ENCODE peak calls at places on chromosomes 6 and 20, in four cellular contexts. L is SK-N-SH, S is HepG2, X is GM12878. D is an unnamed sample.

GRCh38 chr20:45036044-45036755 is 64.7 kb downstream of the KCNS1 start:
- DNase-seq in L (no peak), S (peak; percentile 23), X (no peak), D (no peak)

GRCh38 chr6:76792394-76792793 is 670.9 kb downstream of the HTR1B start:
- DNase-seq in L (no peak), S (no peak), X (no peak), D (no peak)

GRCh38 chr20:20594171-20594530 is 118.3 kb downstream of the RALGAPA2 start:
- DNase-seq in L (peak; percentile 15), S (peak; percentile 39), X (no peak), D (peak; percentile 27)

GRCh38 chr6:28811873-28812272 is 111.9 kb downstream of the TRIM27 start:
- DNase-seq in L (no peak), S (peak; percentile 41), X (no peak), D (no peak)

GRCh38 chr20:33811763-33812672 is 870 bp downstream of the CHMP4B start:
- DNase-seq in L (peak; percentile 48), S (peak; percentile 66), X (no peak), D (peak; percentile 77)

GRCh38 chr20:35264755-35265154 is 13.2 kb downstream of the MMP24OS start:
- DNase-seq in L (no peak), S (peak; percentile 74), X (no peak), D (peak; percentile 61)

GRCh38 chr20:62696999-62697398 is 11.6 kb upstream of the NTSR1 start:
- DNase-seq in L (no peak), S (no peak), X (no peak), D (no peak)

GRCh38 chr6:22784611-22785010 is 215.2 kb downstream of the HDGFL1 start:
- DNase-seq in L (no peak), S (no peak), X (no peak), D (no peak)

GRCh38 chr20:31760457-31761240 is 21.6 kb downstream of the TPX2 start:
- DNase-seq in L (no peak), S (no peak), X (no peak), D (no peak)

GRCh38 chr6:88556663-88557062 is 390.5 kb upstream of the CNR1 start:
- DNase-seq in L (no peak), S (no peak), X (no peak), D (no peak)

GRCh38 chr6:21085643-21086042 is 507.9 kb upstream of the SOX4 start:
- DNase-seq in L (no peak), S (no peak), X (no peak), D (no peak)

GRCh38 chr6:53492860-53493634 is 51.9 kb downstream of the GCLC start:
- DNase-seq in L (peak; percentile 30), S (peak; percentile 59), X (no peak), D (peak; percentile 40)

GRCh38 chr6:84258268-84258667 is 30.8 kb upstream of the CEP162 start:
- DNase-seq in L (peak; percentile 13), S (no peak), X (no peak), D (no peak)

GRCh38 chr6:9628819-9629218 is 786.1 kb downstream of the TFAP2A start:
- DNase-seq in L (no peak), S (no peak), X (no peak), D (no peak)

GRCh38 chr20:39347626-39348025 is 385.5 kb downstream of the DHX35 start:
- DNase-seq in L (no peak), S (no peak), X (no peak), D (no peak)

GRCh38 chr6:144416244-144416643 is 131.1 kb downstream of the UTRN start:
- DNase-seq in L (no peak), S (no peak), X (no peak), D (no peak)

GRCh38 chr6:29112135-29112534 is 4.3 kb downstream of the OR2J3 start:
- DNase-seq in L (no peak), S (peak; percentile 31), X (no peak), D (no peak)

GRCh38 chr6:9399916-9400315 is 964.6 kb upstream of the SLC35B3 start:
- DNase-seq in L (no peak), S (peak; percentile 29), X (no peak), D (peak; percentile 37)

GRCh38 chr6:89050155-89050554 is 30.4 kb upstream of the PNRC1 start:
- DNase-seq in L (no peak), S (peak; percentile 23), X (no peak), D (no peak)

DNA sequence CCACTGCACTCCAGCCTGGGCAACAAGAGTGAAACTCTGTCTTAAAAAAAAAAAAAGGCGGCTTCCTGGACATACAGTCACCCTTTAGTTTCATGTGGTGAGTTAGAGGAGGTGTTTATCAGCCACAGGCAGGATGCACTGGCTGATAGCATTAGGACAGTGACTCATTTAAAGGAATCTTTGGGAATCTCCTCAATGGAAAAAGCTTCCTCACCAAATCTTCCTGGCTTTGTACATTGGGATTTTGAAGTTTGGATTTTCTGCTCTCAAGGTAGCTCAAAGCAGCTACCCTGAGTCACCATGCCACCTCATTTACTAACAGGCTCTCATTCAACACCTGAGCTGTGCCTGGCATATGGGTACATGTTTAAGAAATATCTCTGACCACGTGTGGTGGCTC is 20.2 kb downstream of the PRPH2 start:
- DNase-seq in L (no peak), S (peak; percentile 27), X (no peak), D (no peak)
- TF ChIP-seq PBX3 in L (no peak), S (no peak), X (no peak), D (no peak)

GRCh38 chr20:18835850-18836249 is 22.3 kb downstream of the SCP2D1 start:
- DNase-seq in L (no peak), S (no peak), X (no peak), D (no peak)

GRCh38 chr20:18837710-18838109 is 24.1 kb downstream of the SCP2D1 start:
- DNase-seq in L (no peak), S (no peak), X (no peak), D (no peak)

GRCh38 chr20:18831830-18832229 is 18.2 kb downstream of the SCP2D1 start:
- DNase-seq in L (no peak), S (no peak), X (no peak), D (no peak)

GRCh38 chr20:18832801-18833200 is 19.2 kb downstream of the SCP2D1 start:
- DNase-seq in L (no peak), S (no peak), X (no peak), D (no peak)
- TF ChIP-seq PBX3 in L (no peak), S (no peak), X (no peak), D (no peak)

GRCh38 chr6:359261-360035 is 32.1 kb upstream of the IRF4 start:
- DNase-seq in L (no peak), S (no peak), X (no peak), D (no peak)
- TF ChIP-seq PBX3 in L (no peak), S (no peak), X (no peak), D (no peak)

GRCh38 chr6:124073021-124073420 is 269.4 kb downstream of the NKAIN2 start:
- DNase-seq in L (no peak), S (no peak), X (no peak), D (no peak)

GRCh38 chr6:124069230-124069815 is 265.7 kb downstream of the NKAIN2 start:
- DNase-seq in L (no peak), S (no peak), X (no peak), D (no peak)

GRCh38 chr6:124078169-124078568 is 274.5 kb downstream of the NKAIN2 start:
- DNase-seq in L (no peak), S (no peak), X (no peak), D (no peak)

GRCh38 chr6:124076336-124077048 is 272.8 kb downstream of the NKAIN2 start:
- DNase-seq in L (no peak), S (no peak), X (no peak), D (no peak)

DNA sequence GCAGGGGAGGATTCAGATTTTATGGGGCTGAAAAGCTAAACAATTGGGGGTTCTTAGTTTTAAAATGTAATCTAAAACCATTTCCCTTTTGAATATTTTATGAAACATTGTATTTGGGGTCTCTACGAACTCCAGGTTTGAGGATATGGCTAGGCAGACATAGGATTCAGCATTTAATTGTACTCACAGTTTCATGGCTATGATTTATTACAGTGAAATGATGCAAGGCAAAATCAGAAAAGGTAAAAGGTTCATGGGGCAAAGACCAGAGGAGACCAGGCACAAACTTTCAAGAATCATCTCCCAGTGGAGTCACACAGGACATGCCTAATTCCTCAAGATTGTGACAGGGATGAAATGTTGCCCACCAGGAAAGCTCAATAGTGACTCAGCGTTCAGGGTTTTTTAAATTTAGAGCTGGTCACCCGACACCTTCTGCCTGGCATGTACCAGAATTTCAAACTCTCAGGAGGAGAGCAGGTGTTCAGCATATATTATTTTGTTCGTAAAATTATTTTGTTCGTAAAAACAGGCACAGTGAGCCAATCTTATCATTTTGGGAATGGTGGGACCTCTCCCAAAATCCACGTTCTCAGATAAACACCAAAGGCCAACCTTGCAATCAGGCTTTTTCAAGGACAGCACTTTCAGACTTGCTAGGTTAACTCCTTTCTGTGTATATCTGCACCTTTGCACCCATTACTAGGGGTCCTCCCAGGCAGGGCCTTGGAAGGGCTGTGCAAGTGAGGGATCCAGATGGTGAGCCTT is 270.3 kb downstream of the NKAIN2 start:
- DNase-seq in L (no peak), S (no peak), X (no peak), D (no peak)
- TF ChIP-seq PBX3 in L (no peak), S (no peak), X (no peak), D (no peak)

GRCh38 chr20:17698419-17698818 is 1.3 kb upstream of the BANF2 start:
- DNase-seq in L (no peak), S (no peak), X (no peak), D (no peak)
- TF ChIP-seq PBX3 in L (no peak), S (no peak), X (no peak), D (no peak)

GRCh38 chr20:3820048-3820900 is at the start of gene AP5S1:
- DNase-seq in L (peak; percentile 93), S (peak; percentile 97), X (peak; percentile 86), D (peak; percentile 99)

GRCh38 chr20:3818155-3819151 is 1.9 kb upstream of the AP5S1 start:
- DNase-seq in L (peak; percentile 82), S (peak; percentile 95), X (no peak), D (peak; percentile 89)

GRCh38 chr20:3819413-3820047 is 817 bp upstream of the AP5S1 start:
- DNase-seq in L (no peak), S (no peak), X (no peak), D (no peak)

GRCh38 chr20:3821996-3822395 is 1.6 kb downstream of the AP5S1 start:
- DNase-seq in L (no peak), S (no peak), X (no peak), D (no peak)

GRCh38 chr20:3820901-3821727 is 767 bp downstream of the AP5S1 start:
- DNase-seq in L (no peak), S (no peak), X (no peak), D (no peak)
- TF ChIP-seq PBX3 in L (no peak), S (no peak), X (no peak), D (no peak)